ENCODE peak calls at places on chromosomes 12 and 14, in five cellular contexts. B is CD8-positive, alpha-beta T cell; P is body of pancreas; F is mesenchymal stem cell; I is stomach. C is an unnamed sample. For H3K36me3, the result is how much of the 10 kb centered on the place peaks cover.

GRCh38 chr12:3218150-3218845 is 141.1 kb downstream of the TSPAN9 start:
- DNase-seq in B (no peak), P (peak), F (peak), I (peak), C (peak)

GRCh38 chr12:103268831-103269514 is 226.8 kb downstream of the C12orf42 start:
- DNase-seq in B (no peak), P (no peak), F (no peak), I (no peak), C (no peak)

GRCh38 chr12:49950310-49951251 is at the start of gene AQP2:
- DNase-seq in B (no peak), P (no peak), F (peak), I (no peak), C (no peak)

GRCh38 chr12:15601210-15601800 is 187.9 kb downstream of the EPS8 start:
- DNase-seq in B (no peak), P (no peak), F (peak), I (no peak), C (peak)

GRCh38 chr12:46342562-46343033 is 30.0 kb downstream of the SLC38A2 start:
- DNase-seq in B (peak), P (peak), F (peak), I (peak), C (peak)

GRCh38 chr12:111390894-111391293 is 14.8 kb upstream of the SH2B3 start:
- DNase-seq in B (no peak), P (no peak), F (no peak), I (no peak), C (no peak)

GRCh38 chr12:49482095-49483051 is 56.5 kb upstream of the KCNH3 start:
- DNase-seq in B (no peak), P (no peak), F (no peak), I (no peak), C (no peak)

GRCh38 chr12:128982933-128983332 is 129.7 kb downstream of the GLT1D1 start:
- DNase-seq in B (no peak), P (no peak), F (no peak), I (no peak), C (no peak)

GRCh38 chr12:122860052-122860853 is 25.0 kb downstream of the HIP1R start:
- DNase-seq in B (peak), P (peak), F (peak), I (peak), C (peak)

GRCh38 chr12:102958073-102958829 is 777 bp downstream of the ASCL1 start:
- DNase-seq in B (no peak), P (no peak), F (peak), I (no peak), C (peak)

GRCh38 chr14:97332591-97332984 is 535.4 kb downstream of the VRK1 start:
- DNase-seq in B (no peak), P (no peak), F (no peak), I (no peak), C (no peak)

GRCh38 chr12:56021882-56022497 is 1.1 kb downstream of the IKZF4 start:
- DNase-seq in B (no peak), P (no peak), F (peak), I (no peak), C (no peak)

GRCh38 chr14:49485290-49485689 is 100.9 kb downstream of the RPS29 start:
- DNase-seq in B (no peak), P (no peak), F (no peak), I (no peak), C (no peak)

GRCh38 chr12:1328385-1328784 is 266.0 kb downstream of the FBXL14 start:
- DNase-seq in B (no peak), P (no peak), F (no peak), I (no peak), C (no peak)

GRCh38 chr12:5973461-5974115 is 28.5 kb upstream of the ANO2 start:
- DNase-seq in B (no peak), P (no peak), F (no peak), I (no peak), C (no peak)

GRCh38 chr12:104303538-104304151 is at the start of gene EID3:
- DNase-seq in B (peak), P (peak), F (peak), I (peak), C (peak)

GRCh38 chr14:24392327-24393098 is 6.3 kb upstream of the NYNRIN start:
- DNase-seq in B (no peak), P (no peak), F (peak), I (no peak), C (peak)

GRCh38 chr12:75955251-75955650 is 76.3 kb downstream of the PHLDA1 start:
- DNase-seq in B (no peak), P (no peak), F (no peak), I (no peak), C (no peak)

GRCh38 chr12:23169012-23170003 is 544.3 kb downstream of the ETNK1 start:
- DNase-seq in B (no peak), P (no peak), F (no peak), I (no peak), C (no peak)

GRCh38 chr12:49973361-49973830 is 649 bp downstream of the AQP6 start:
- DNase-seq in B (no peak), P (no peak), F (no peak), I (no peak), C (no peak)

GRCh38 chr14:76080009-76080408 is 71.7 kb upstream of the GPATCH2L start:
- DNase-seq in B (no peak), P (no peak), F (no peak), I (no peak), C (no peak)

GRCh38 chr12:113609692-113610469 is 138.2 kb upstream of the LHX5 start:
- DNase-seq in B (no peak), P (no peak), F (no peak), I (no peak), C (no peak)

GRCh38 chr14:101246894-101247853 is 314.1 kb upstream of the DIO3 start:
- DNase-seq in B (no peak), P (no peak), F (no peak), I (peak), C (no peak)

GRCh38 chr14:68637106-68638021 is 155.5 kb downstream of the ZFP36L1 start:
- DNase-seq in B (no peak), P (no peak), F (peak), I (no peak), C (peak)

GRCh38 chr12:123049398-123050250 is 69.1 kb downstream of the ARL6IP4 start:
- DNase-seq in B (no peak), P (no peak), F (peak), I (no peak), C (no peak)

GRCh38 chr12:10243803-10244520 is 31.3 kb downstream of the GABARAPL1 start:
- DNase-seq in B (peak), P (no peak), F (no peak), I (no peak), C (no peak)

GRCh38 chr14:59687663-59688062 is 111.1 kb upstream of the CCDC175 start:
- DNase-seq in B (no peak), P (no peak), F (no peak), I (no peak), C (no peak)

GRCh38 chr14:29421156-29421728 is 506.4 kb downstream of the PRKD1 start:
- DNase-seq in B (no peak), P (no peak), F (no peak), I (no peak), C (no peak)

GRCh38 chr12:46402451-46402850 is 29.9 kb upstream of the SLC38A2 start:
- DNase-seq in B (no peak), P (no peak), F (peak), I (no peak), C (no peak)

GRCh38 chr14:52003324-52003723 is 14.0 kb downstream of the RTRAF start:
- DNase-seq in B (no peak), P (no peak), F (no peak), I (no peak), C (peak)

GRCh38 chr12:754871-755562 is 2.6 kb downstream of the WNK1 start:
- DNase-seq in B (no peak), P (no peak), F (peak), I (no peak), C (peak)

GRCh38 chr14:76891436-76891835 is 65.2 kb downstream of the LRRC74A start:
- DNase-seq in B (no peak), P (no peak), F (no peak), I (no peak), C (no peak)

GRCh38 chr12:1391722-1392121 is 202.7 kb downstream of the FBXL14 start:
- DNase-seq in B (no peak), P (no peak), F (no peak), I (no peak), C (no peak)

DNA sequence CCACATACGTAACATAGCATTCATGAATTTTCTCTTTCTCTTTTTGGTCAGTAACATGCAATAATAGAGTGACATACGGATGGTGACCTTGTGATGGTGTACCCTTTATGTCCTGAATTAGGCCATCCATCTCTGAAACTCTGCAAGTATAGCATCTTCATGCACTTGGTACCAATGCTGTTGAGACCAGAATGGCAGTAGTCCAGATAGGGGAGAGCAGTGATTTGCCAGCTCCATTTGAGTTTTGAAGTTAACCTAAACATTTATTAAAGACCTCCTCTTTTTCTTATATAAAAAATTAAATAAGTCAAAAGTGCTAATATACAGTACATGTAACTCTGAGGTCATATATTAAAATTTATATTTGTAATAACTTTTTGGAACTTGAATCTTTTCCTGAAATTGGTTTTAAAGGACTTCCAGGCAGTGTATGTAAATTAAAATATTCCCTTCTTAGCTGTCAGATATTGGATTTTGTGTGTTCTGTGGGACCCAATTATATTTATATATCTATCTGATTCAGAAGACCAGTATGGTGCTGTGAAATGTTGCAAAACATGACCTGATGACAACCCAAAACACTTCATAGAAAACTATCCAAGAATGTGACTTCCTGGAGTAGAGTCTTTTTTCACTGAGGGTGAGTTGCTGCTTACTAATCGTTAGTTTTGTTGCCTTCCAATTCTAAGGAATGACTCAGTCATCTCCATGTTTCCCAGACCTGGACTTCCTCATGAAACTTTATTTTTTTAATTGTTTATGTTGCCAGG is 3.5 kb downstream of the ELK3 start:
- DNase-seq in B (no peak), P (no peak), F (peak), I (no peak), C (peak)
- H3K27ac ChIP-seq in B (no peak), P (no peak), F (peak), I (peak), C (peak)

DNA sequence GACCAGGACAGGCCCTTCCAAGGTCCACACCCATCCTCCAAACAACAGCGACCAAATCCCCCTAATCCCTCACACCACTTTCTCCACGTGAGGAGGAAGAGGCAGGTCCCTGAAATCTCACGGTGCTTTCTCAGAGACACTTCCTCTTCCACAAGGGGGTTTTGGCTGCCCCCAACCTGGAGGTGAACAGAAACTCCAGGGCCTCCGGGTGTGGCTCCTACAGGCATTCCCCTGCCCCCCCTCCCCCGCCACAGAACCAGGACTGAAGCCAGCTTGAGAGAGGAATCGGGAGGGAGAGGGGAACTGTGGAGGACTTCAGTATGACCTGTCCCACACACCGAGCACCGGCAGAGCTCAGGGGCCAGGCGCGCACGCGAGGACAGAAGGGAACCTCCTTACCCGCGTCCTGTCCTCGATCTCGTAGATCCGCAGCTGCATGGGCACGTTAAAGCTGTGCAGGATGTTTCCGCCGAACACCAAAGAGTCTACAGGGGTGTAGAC is 60.2 kb downstream of the KDM2B start:
- DNase-seq in B (no peak), P (no peak), F (no peak), I (no peak), C (no peak)
- H3K36me3 ChIP-seq in B (under half), P (under half), F (under half), I (half or more), C (under half)

DNA sequence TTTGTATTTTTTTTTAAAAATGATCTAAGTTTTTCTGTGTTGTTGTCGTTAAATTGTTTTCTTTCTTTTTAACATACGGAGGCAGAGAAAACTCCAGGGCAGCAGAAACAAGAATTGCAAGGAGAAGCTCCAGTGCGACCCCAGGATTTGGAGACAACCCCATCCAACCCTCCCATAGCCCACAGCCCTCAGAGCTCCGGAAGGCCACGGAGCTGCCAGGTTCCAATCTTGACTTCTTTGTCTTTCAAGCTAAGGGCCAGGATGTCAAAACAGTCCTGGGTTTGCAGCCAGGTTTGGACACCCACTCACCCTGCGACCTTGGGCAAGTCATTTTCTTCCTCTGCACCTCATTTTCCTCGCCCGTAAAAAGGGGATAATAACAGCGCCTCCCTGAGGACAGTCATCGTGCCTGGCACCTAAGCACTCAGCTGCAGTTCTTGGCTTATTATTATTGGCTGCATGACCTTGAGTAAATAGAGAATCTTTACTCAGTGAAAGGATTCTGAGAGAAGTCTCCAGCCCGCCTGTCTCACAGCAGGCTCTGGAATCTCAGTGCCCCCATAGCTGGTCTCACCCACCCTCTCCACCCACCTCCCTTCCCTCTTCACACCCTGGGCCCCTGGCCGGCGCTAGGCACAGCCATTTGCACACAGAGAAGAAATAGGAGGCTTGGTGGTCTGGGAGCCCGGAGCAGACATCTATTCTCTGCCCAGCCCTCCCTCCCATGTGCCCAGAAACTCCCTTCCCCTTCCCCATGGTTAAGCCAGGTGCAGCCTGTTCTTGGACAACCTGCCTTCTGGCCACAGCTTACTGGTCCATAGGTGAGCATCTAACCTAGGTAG is 79.4 kb upstream of the BCL11B start:
- DNase-seq in B (no peak), P (no peak), F (no peak), I (no peak), C (no peak)
- H3K27ac ChIP-seq in B (no peak), P (no peak), F (no peak), I (no peak), C (no peak)

GRCh38 chr12:52127683-52128450 is 48.4 kb downstream of the SMIM41 start:
- DNase-seq in B (no peak), P (no peak), F (no peak), I (no peak), C (no peak)

GRCh38 chr12:52126605-52127578 is 47.4 kb downstream of the SMIM41 start:
- DNase-seq in B (no peak), P (no peak), F (no peak), I (peak), C (peak)

GRCh38 chr12:52137746-52138145 is 54.1 kb downstream of the KRT80 start:
- DNase-seq in B (no peak), P (no peak), F (no peak), I (no peak), C (no peak)

GRCh38 chr12:52130695-52131094 is 51.2 kb downstream of the SMIM41 start:
- DNase-seq in B (no peak), P (no peak), F (no peak), I (no peak), C (no peak)

DNA sequence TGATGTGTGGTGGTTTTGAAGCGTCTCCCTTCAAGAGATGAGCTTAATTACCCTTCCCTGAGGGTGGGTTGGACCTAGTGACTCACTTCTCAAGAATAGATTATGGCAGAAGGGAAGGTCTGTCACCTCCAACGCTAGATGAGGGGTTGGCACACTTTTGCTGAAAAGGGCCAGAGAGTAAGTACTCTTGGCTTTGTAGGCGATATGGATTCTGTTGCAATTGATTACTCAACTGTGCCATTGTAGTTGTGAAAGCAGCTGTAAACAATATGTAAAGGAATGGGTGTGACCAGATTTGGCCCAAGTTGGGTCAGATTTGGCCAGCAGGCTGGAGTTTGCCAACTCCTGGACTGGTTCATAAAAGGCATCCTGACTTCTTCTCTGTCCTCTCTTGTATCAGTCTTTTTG is 53.3 kb downstream of the SMIM41 start:
- DNase-seq in B (no peak), P (no peak), F (no peak), I (no peak), C (no peak)
- H3K36me3 ChIP-seq in B (under half), P (under half), F (under half), I (under half), C (under half)

GRCh38 chr12:110372056-110372425 is 31.5 kb downstream of the ANAPC7 start:
- DNase-seq in B (no peak), P (no peak), F (no peak), I (no peak), C (no peak)
- H3K27ac ChIP-seq in B (no peak), P (no peak), F (no peak), I (no peak), C (no peak)

DNA sequence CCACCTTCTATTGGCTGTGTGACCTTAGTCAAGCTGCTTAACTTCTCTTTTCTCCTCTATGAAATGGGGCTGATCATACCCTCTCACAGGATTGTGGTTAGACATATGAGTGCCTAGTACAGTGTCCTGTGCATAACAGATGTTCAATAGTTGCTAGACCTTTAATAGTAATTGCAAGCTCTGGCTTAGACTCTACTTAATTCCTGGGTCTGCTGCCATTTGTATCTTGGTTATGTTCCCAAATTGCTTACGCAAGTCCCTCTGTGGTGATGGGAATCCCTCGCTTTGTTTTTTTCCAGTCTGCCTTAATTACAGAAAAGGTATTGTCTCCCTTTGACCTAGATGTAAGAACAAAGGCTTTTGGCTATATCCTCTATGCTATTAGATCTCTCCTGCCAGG is 15.1 kb downstream of the SUDS3 start:
- DNase-seq in B (no peak), P (no peak), F (no peak), I (no peak), C (no peak)
- H3K36me3 ChIP-seq in B (under half), P (under half), F (half or more), I (half or more), C (half or more)

GRCh38 chr14:33527023-33527634 is 423.7 kb downstream of the EGLN3 start:
- DNase-seq in B (no peak), P (no peak), F (no peak), I (no peak), C (no peak)

GRCh38 chr14:33529773-33530172 is 421.1 kb downstream of the EGLN3 start:
- DNase-seq in B (no peak), P (no peak), F (no peak), I (no peak), C (no peak)

GRCh38 chr14:33532581-33532980 is 418.3 kb downstream of the EGLN3 start:
- DNase-seq in B (no peak), P (no peak), F (no peak), I (no peak), C (no peak)

GRCh38 chr14:33528655-33529054 is 422.2 kb downstream of the EGLN3 start:
- DNase-seq in B (no peak), P (no peak), F (no peak), I (no peak), C (no peak)

GRCh38 chr14:33530358-33530757 is 420.5 kb downstream of the EGLN3 start:
- DNase-seq in B (no peak), P (no peak), F (no peak), I (no peak), C (no peak)
- H3K27ac ChIP-seq in B (no peak), P (no peak), F (no peak), I (no peak), C (no peak)

GRCh38 chr12:57204454-57204853 is 12.1 kb upstream of the NXPH4 start:
- DNase-seq in B (no peak), P (no peak), F (no peak), I (no peak), C (no peak)

GRCh38 chr12:57203791-57204190 is 12.8 kb upstream of the NXPH4 start:
- DNase-seq in B (no peak), P (no peak), F (no peak), I (no peak), C (no peak)

GRCh38 chr12:57202321-57202720 is 14.3 kb upstream of the NXPH4 start:
- DNase-seq in B (no peak), P (no peak), F (no peak), I (no peak), C (no peak)

GRCh38 chr12:57201631-57202030 is 15.0 kb upstream of the NXPH4 start:
- DNase-seq in B (no peak), P (no peak), F (no peak), I (no peak), C (no peak)

GRCh38 chr12:57203201-57203600 is 13.4 kb upstream of the NXPH4 start:
- DNase-seq in B (no peak), P (no peak), F (no peak), I (no peak), C (no peak)
- H3K36me3 ChIP-seq in B (under half), P (under half), F (half or more), I (half or more), C (half or more)

C was measured in brain microvascular endothelial cell.